ENCODE peak calls at places on chromosomes 11 and 22, in nine cellular contexts. One of them, this sample, is unnamed.

GRCh38 chr11:65623177-65623576 is 7.6 kb downstream of the PCNX3 start:
- DNase-seq in Panc1: no peak
- DNase-seq in GM13976: no peak
- DNase-seq in activated CD8-positive, alpha-beta T cell treated with anti-CD3 and anti-CD28 coated beads for 36 hours: no peak
- DNase-seq in brain microvascular endothelial cell: no peak
- DNase-seq in cardiac fibroblast: no peak
- DNase-seq in fibroblast of mammary gland: no peak
- DNase-seq in upper lobe of right lung: no peak
- DNase-seq in A673: no peak
- DNase-seq in this sample: no peak

GRCh38 chr22:24433868-24434471 is 6.6 kb downstream of the ADORA2A start:
- DNase-seq in Panc1: no peak
- DNase-seq in GM13976: peak; percentile 88
- DNase-seq in activated CD8-positive, alpha-beta T cell treated with anti-CD3 and anti-CD28 coated beads for 36 hours: no peak
- DNase-seq in brain microvascular endothelial cell: peak; percentile 47
- DNase-seq in cardiac fibroblast: peak; percentile 93
- DNase-seq in fibroblast of mammary gland: peak; percentile 63
- DNase-seq in upper lobe of right lung: peak; percentile 55
- DNase-seq in A673: peak; percentile 62
- DNase-seq in this sample: peak; percentile 90

GRCh38 chr11:76310832-76311231 is 70.1 kb downstream of the THAP12 start:
- DNase-seq in Panc1: no peak
- DNase-seq in GM13976: no peak
- DNase-seq in activated CD8-positive, alpha-beta T cell treated with anti-CD3 and anti-CD28 coated beads for 36 hours: no peak
- DNase-seq in brain microvascular endothelial cell: no peak
- DNase-seq in cardiac fibroblast: no peak
- DNase-seq in fibroblast of mammary gland: no peak
- DNase-seq in upper lobe of right lung: no peak
- DNase-seq in A673: no peak
- DNase-seq in this sample: no peak

GRCh38 chr11:95821640-95822039 is 31.3 kb downstream of the CEP57 start:
- DNase-seq in Panc1: no peak
- DNase-seq in GM13976: no peak
- DNase-seq in activated CD8-positive, alpha-beta T cell treated with anti-CD3 and anti-CD28 coated beads for 36 hours: no peak
- DNase-seq in brain microvascular endothelial cell: no peak
- DNase-seq in cardiac fibroblast: peak; percentile 55
- DNase-seq in fibroblast of mammary gland: peak; percentile 48
- DNase-seq in upper lobe of right lung: no peak
- DNase-seq in A673: no peak
- DNase-seq in this sample: no peak

GRCh38 chr11:28342704-28343103 is 234.5 kb downstream of the METTL15 start:
- DNase-seq in Panc1: no peak
- DNase-seq in GM13976: no peak
- DNase-seq in activated CD8-positive, alpha-beta T cell treated with anti-CD3 and anti-CD28 coated beads for 36 hours: no peak
- DNase-seq in brain microvascular endothelial cell: no peak
- DNase-seq in cardiac fibroblast: peak; percentile 58
- DNase-seq in fibroblast of mammary gland: peak; percentile 57
- DNase-seq in upper lobe of right lung: no peak
- DNase-seq in A673: no peak
- DNase-seq in this sample: no peak

GRCh38 chr11:124402326-124402922 is 3.6 kb upstream of the OR8B3 start:
- DNase-seq in Panc1: peak; percentile 46
- DNase-seq in GM13976: peak; percentile 67
- DNase-seq in activated CD8-positive, alpha-beta T cell treated with anti-CD3 and anti-CD28 coated beads for 36 hours: peak; percentile 79
- DNase-seq in brain microvascular endothelial cell: peak; percentile 89
- DNase-seq in cardiac fibroblast: peak; percentile 96
- DNase-seq in fibroblast of mammary gland: peak; percentile 86
- DNase-seq in upper lobe of right lung: no peak
- DNase-seq in A673: peak; percentile 89
- DNase-seq in this sample: peak; percentile 76

GRCh38 chr11:73189315-73189714 is 28.8 kb upstream of the P2RY2 start:
- DNase-seq in Panc1: no peak
- DNase-seq in GM13976: peak; percentile 67
- DNase-seq in activated CD8-positive, alpha-beta T cell treated with anti-CD3 and anti-CD28 coated beads for 36 hours: no peak
- DNase-seq in brain microvascular endothelial cell: no peak
- DNase-seq in cardiac fibroblast: no peak
- DNase-seq in fibroblast of mammary gland: no peak
- DNase-seq in upper lobe of right lung: no peak
- DNase-seq in A673: no peak
- DNase-seq in this sample: peak; percentile 55

GRCh38 chr22:40890881-40891280 is 29.0 kb upstream of the DNAJB7 start:
- DNase-seq in Panc1: no peak
- DNase-seq in GM13976: no peak
- DNase-seq in activated CD8-positive, alpha-beta T cell treated with anti-CD3 and anti-CD28 coated beads for 36 hours: no peak
- DNase-seq in brain microvascular endothelial cell: no peak
- DNase-seq in cardiac fibroblast: peak; percentile 34
- DNase-seq in fibroblast of mammary gland: peak; percentile 73
- DNase-seq in upper lobe of right lung: no peak
- DNase-seq in A673: no peak
- DNase-seq in this sample: no peak

GRCh38 chr11:125224391-125225015 is 60.0 kb downstream of the PKNOX2 start:
- DNase-seq in Panc1: no peak
- DNase-seq in GM13976: no peak
- DNase-seq in activated CD8-positive, alpha-beta T cell treated with anti-CD3 and anti-CD28 coated beads for 36 hours: peak; percentile 8
- DNase-seq in brain microvascular endothelial cell: peak; percentile 51
- DNase-seq in cardiac fibroblast: peak; percentile 51
- DNase-seq in fibroblast of mammary gland: peak; percentile 17
- DNase-seq in upper lobe of right lung: no peak
- DNase-seq in A673: peak; percentile 53
- DNase-seq in this sample: no peak

DNA sequence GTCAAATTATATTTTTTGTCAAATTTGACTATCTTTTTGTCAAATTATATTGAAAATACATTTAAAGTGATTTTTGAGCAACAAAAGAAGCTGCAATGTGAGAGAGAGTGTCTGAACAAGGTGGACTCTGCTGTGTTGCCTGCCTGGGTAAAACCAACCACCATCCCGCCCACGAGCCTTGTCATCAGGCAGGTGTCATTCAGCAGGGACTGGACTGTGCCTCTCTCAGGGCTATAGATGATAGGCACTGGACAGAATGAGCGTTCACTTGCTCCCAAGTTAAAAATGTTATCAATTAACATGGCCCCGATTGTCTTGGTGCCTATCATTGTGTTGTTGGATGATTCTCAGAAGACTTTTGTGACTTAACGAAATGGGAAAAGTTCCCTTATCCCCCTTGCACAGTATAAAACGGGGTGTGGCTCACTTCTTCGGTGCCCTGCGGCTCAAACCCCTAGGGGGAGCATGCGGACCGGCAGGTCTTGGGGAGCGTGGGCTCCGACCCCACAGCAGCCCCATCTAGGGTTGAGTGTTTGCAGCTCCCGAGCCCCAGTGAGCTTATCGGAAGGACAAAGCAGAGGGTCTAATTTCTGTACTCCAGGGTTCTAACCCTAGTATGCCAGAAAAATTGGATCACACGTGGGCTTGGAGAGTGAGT is 1.7 kb downstream of the APOL5 start:
- DNase-seq in Panc1: no peak
- DNase-seq in GM13976: no peak
- DNase-seq in activated CD8-positive, alpha-beta T cell treated with anti-CD3 and anti-CD28 coated beads for 36 hours: peak; percentile 24
- DNase-seq in brain microvascular endothelial cell: no peak
- DNase-seq in cardiac fibroblast: no peak
- DNase-seq in fibroblast of mammary gland: no peak
- DNase-seq in upper lobe of right lung: no peak
- DNase-seq in A673: no peak
- DNase-seq in this sample: no peak
- TF ChIP-seq CTCF in Panc1: no peak
- TF ChIP-seq CTCF in GM13976: no peak
- TF ChIP-seq CTCF in activated CD8-positive, alpha-beta T cell treated with anti-CD3 and anti-CD28 coated beads for 36 hours: no peak
- TF ChIP-seq CTCF in brain microvascular endothelial cell: peak; percentile 20
- TF ChIP-seq CTCF in cardiac fibroblast: peak; percentile 1
- TF ChIP-seq CTCF in fibroblast of mammary gland: peak; percentile 6
- TF ChIP-seq CTCF in upper lobe of right lung: no peak
- TF ChIP-seq CTCF in A673: peak; percentile 37
- TF ChIP-seq CTCF in this sample: no peak

GRCh38 chr11:102617491-102618026 is 7.6 kb downstream of the MMP20 start:
- DNase-seq in Panc1: no peak
- DNase-seq in GM13976: no peak
- DNase-seq in activated CD8-positive, alpha-beta T cell treated with anti-CD3 and anti-CD28 coated beads for 36 hours: no peak
- DNase-seq in brain microvascular endothelial cell: no peak
- DNase-seq in cardiac fibroblast: no peak
- DNase-seq in fibroblast of mammary gland: no peak
- DNase-seq in upper lobe of right lung: no peak
- DNase-seq in A673: no peak
- DNase-seq in this sample: no peak

GRCh38 chr11:102615894-102616432 is 9.2 kb downstream of the MMP20 start:
- DNase-seq in Panc1: no peak
- DNase-seq in GM13976: no peak
- DNase-seq in activated CD8-positive, alpha-beta T cell treated with anti-CD3 and anti-CD28 coated beads for 36 hours: no peak
- DNase-seq in brain microvascular endothelial cell: no peak
- DNase-seq in cardiac fibroblast: no peak
- DNase-seq in fibroblast of mammary gland: no peak
- DNase-seq in upper lobe of right lung: no peak
- DNase-seq in A673: no peak
- DNase-seq in this sample: no peak

GRCh38 chr11:102613455-102613854 is 11.7 kb downstream of the MMP20 start:
- DNase-seq in Panc1: no peak
- DNase-seq in GM13976: no peak
- DNase-seq in activated CD8-positive, alpha-beta T cell treated with anti-CD3 and anti-CD28 coated beads for 36 hours: no peak
- DNase-seq in brain microvascular endothelial cell: no peak
- DNase-seq in cardiac fibroblast: no peak
- DNase-seq in fibroblast of mammary gland: no peak
- DNase-seq in upper lobe of right lung: no peak
- DNase-seq in A673: no peak
- DNase-seq in this sample: no peak

GRCh38 chr11:102615077-102615893 is 9.8 kb downstream of the MMP20 start:
- DNase-seq in Panc1: no peak
- DNase-seq in GM13976: no peak
- DNase-seq in activated CD8-positive, alpha-beta T cell treated with anti-CD3 and anti-CD28 coated beads for 36 hours: no peak
- DNase-seq in brain microvascular endothelial cell: no peak
- DNase-seq in cardiac fibroblast: no peak
- DNase-seq in fibroblast of mammary gland: no peak
- DNase-seq in upper lobe of right lung: no peak
- DNase-seq in A673: no peak
- DNase-seq in this sample: no peak

DNA sequence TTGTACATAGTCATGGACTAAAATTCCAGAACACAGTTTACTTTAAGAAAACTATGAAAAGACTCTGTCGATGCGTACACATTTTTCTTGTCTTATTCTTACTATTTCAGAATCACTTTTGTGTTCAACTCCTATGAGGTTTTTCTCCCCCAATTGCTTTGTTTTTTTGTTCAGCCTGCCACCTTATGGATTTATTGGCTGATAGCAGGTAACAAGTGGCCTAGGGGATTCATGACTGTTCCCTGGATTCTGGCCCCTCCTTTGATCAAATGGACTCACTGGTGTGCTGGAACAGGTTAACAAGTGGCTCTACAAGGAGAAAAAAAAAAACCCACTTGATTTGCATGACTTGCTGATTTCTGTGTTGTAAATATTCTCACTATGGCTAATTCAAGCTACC is 10.6 kb downstream of the MMP20 start:
- DNase-seq in Panc1: no peak
- DNase-seq in GM13976: no peak
- DNase-seq in activated CD8-positive, alpha-beta T cell treated with anti-CD3 and anti-CD28 coated beads for 36 hours: no peak
- DNase-seq in brain microvascular endothelial cell: no peak
- DNase-seq in cardiac fibroblast: no peak
- DNase-seq in fibroblast of mammary gland: no peak
- DNase-seq in upper lobe of right lung: no peak
- DNase-seq in A673: peak; percentile 17
- DNase-seq in this sample: no peak
- TF ChIP-seq CTCF in Panc1: peak; percentile 64
- TF ChIP-seq CTCF in GM13976: peak; percentile 23
- TF ChIP-seq CTCF in activated CD8-positive, alpha-beta T cell treated with anti-CD3 and anti-CD28 coated beads for 36 hours: peak; percentile 25
- TF ChIP-seq CTCF in brain microvascular endothelial cell: no peak
- TF ChIP-seq CTCF in cardiac fibroblast: no peak
- TF ChIP-seq CTCF in fibroblast of mammary gland: no peak
- TF ChIP-seq CTCF in upper lobe of right lung: no peak
- TF ChIP-seq CTCF in A673: peak; percentile 29
- TF ChIP-seq CTCF in this sample: no peak

DNA sequence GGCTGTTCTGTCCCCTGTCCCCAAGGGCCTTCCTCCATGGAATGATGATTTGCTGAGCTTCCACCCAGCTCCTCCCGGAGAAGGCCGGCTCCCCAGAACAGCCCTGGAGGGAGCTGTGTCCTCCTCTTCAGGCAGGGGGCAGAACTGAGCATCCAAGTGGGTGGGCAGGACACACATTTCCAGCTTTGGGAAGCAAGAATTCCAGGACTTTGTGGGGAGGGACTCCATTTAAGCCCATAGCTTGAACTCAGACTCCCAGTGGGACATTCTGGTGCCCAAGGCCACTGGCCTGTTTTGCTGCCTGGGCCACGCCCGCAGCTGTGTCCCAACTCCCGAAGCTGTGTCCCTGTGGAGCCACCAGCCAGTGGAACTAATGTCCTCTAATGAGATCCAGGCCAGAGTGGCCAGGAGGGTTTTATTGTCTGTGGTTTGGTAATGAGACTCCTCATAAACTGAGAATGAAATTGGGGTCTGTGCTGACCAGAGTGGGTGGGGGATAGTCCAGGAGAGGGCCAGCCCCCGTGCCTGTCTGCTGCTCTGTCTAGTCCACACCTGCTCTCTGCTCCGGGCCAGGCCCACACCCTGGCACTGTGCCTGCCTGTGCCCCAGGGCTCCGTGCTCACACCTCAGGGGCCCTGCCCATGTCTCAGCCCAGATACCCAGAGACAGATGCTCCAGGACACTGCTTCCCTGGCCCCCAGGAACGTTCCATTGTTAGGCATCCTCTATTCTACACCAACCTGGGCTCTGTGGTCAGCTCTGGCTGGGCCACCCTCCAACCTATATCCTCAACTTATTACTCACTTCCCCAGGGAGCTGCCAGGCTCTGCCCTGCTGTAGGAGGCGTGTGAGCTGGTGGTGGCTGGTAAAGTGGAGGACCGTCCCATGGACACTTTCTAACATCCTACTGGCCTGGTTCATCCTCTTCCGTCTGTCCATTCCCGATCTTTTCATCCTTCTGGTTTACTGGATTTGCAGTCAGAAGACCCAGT is 7.6 kb downstream of the NECTIN1 start:
- DNase-seq in Panc1: no peak
- DNase-seq in GM13976: no peak
- DNase-seq in activated CD8-positive, alpha-beta T cell treated with anti-CD3 and anti-CD28 coated beads for 36 hours: no peak
- DNase-seq in brain microvascular endothelial cell: no peak
- DNase-seq in cardiac fibroblast: peak; percentile 45
- DNase-seq in fibroblast of mammary gland: peak; percentile 30
- DNase-seq in upper lobe of right lung: no peak
- DNase-seq in A673: peak; percentile 49
- DNase-seq in this sample: no peak
- TF ChIP-seq CTCF in Panc1: peak; percentile 49
- TF ChIP-seq CTCF in GM13976: peak; percentile 39
- TF ChIP-seq CTCF in activated CD8-positive, alpha-beta T cell treated with anti-CD3 and anti-CD28 coated beads for 36 hours: peak; percentile 16
- TF ChIP-seq CTCF in brain microvascular endothelial cell: peak; percentile 74
- TF ChIP-seq CTCF in cardiac fibroblast: peak; percentile 40
- TF ChIP-seq CTCF in fibroblast of mammary gland: peak; percentile 54
- TF ChIP-seq CTCF in upper lobe of right lung: peak; percentile 41
- TF ChIP-seq CTCF in A673: peak; percentile 68
- TF ChIP-seq CTCF in this sample: peak; percentile 42

DNA sequence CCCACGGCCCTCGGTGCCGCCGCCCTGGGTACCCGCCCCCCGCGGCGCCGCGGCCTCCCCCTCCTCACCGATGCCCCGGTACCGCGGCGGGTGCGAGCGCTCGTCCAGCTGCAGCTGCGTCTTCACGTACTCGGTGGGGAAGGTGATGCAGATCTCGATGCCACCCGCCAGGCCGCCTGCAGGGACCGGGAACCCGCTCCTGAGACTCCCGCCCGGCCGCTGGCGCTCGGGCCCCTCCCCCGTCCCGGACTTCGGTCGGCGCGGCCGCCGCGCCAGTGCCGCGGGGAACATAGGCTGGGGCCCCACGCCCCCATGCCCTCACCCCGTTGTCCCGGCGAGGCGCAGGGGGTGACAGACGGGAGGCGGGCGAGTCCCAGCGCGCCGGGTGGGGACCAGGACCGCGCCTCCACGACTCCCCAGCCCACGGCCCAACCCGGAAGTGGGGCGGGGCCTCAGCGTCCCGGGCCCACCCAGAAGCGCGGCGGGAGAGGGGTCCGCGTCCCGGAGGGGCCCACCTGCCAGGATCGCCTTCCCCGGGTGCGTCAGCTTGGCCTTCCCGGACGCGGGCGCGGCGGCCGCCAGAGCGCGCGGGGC is 374 bp downstream of the SLC25A1 start:
- DNase-seq in Panc1: no peak
- DNase-seq in GM13976: peak; percentile 68
- DNase-seq in activated CD8-positive, alpha-beta T cell treated with anti-CD3 and anti-CD28 coated beads for 36 hours: peak; percentile 55
- DNase-seq in brain microvascular endothelial cell: no peak
- DNase-seq in cardiac fibroblast: peak; percentile 36
- DNase-seq in fibroblast of mammary gland: peak; percentile 11
- DNase-seq in upper lobe of right lung: peak; percentile 83
- DNase-seq in A673: peak; percentile 74
- DNase-seq in this sample: peak; percentile 82
- TF ChIP-seq CTCF in Panc1: no peak
- TF ChIP-seq CTCF in GM13976: no peak
- TF ChIP-seq CTCF in activated CD8-positive, alpha-beta T cell treated with anti-CD3 and anti-CD28 coated beads for 36 hours: no peak
- TF ChIP-seq CTCF in brain microvascular endothelial cell: no peak
- TF ChIP-seq CTCF in cardiac fibroblast: no peak
- TF ChIP-seq CTCF in fibroblast of mammary gland: no peak
- TF ChIP-seq CTCF in upper lobe of right lung: no peak
- TF ChIP-seq CTCF in A673: no peak
- TF ChIP-seq CTCF in this sample: no peak